ENCODE peak calls at places on chromosome 16, in nine cellular contexts. E, N, P, G, W, K, M, R and D are unnamed samples. For H3K36me3, the result is how much of the 10 kb centered on the place peaks cover.

GRCh38 chr16:7714775-7715174 is 382.1 kb downstream of the RBFOX1 start:
- DNase-seq in E (no peak), N (no peak), P (no peak), G (no peak), W (no peak), K (no peak), M (no peak), R (no peak), D (no peak)

GRCh38 chr16:1960665-1961630 is 1.6 kb downstream of the NDUFB10 start:
- DNase-seq in E (no peak), N (peak), P (no peak), G (no peak), W (peak), K (peak), M (no peak), R (no peak), D (no peak)

GRCh38 chr16:1781758-1782407 is 488 bp downstream of the SPSB3 start:
- DNase-seq in E (peak), N (peak), P (peak), G (no peak), W (peak), K (no peak), M (peak), R (peak), D (no peak)

GRCh38 chr16:53090591-53091507 is 36.1 kb downstream of the CHD9 start:
- DNase-seq in E (no peak), N (peak), P (peak), G (peak), W (peak), K (no peak), M (peak), R (peak), D (peak)

GRCh38 chr16:58360041-58360634 is 32.1 kb upstream of the GINS3 start:
- DNase-seq in E (no peak), N (no peak), P (no peak), G (no peak), W (no peak), K (no peak), M (no peak), R (no peak), D (no peak)

GRCh38 chr16:2505695-2506094 is 8.1 kb upstream of the ATP6V0C start:
- DNase-seq in E (no peak), N (no peak), P (no peak), G (no peak), W (no peak), K (no peak), M (no peak), R (peak), D (no peak)

GRCh38 chr16:22670044-22670536 is 143.9 kb upstream of the HS3ST2 start:
- DNase-seq in E (no peak), N (no peak), P (no peak), G (no peak), W (peak), K (no peak), M (no peak), R (no peak), D (no peak)

GRCh38 chr16:78815713-78816112 is 716.3 kb downstream of the WWOX start:
- DNase-seq in E (no peak), N (no peak), P (no peak), G (peak), W (no peak), K (no peak), M (no peak), R (no peak), D (no peak)

GRCh38 chr16:8936421-8936820 is 27.3 kb downstream of the USP7 start:
- DNase-seq in E (no peak), N (peak), P (no peak), G (peak), W (peak), K (peak), M (peak), R (no peak), D (peak)

GRCh38 chr16:73048292-73049050 is 543 bp upstream of the ZFHX3 start:
- DNase-seq in E (no peak), N (peak), P (peak), G (peak), W (peak), K (no peak), M (peak), R (peak), D (no peak)

GRCh38 chr16:58563775-58564174 is 48.5 kb downstream of the SETD6 start:
- DNase-seq in E (no peak), N (no peak), P (no peak), G (no peak), W (no peak), K (no peak), M (no peak), R (no peak), D (no peak)

GRCh38 chr16:35602116-35602515 is 2142.7 kb downstream of the TP53TG3F start:
- DNase-seq in E (no peak), N (no peak), P (no peak), G (no peak), W (no peak), K (no peak), M (no peak), R (no peak), D (no peak)

GRCh38 chr16:75250809-75251279 is 580 bp downstream of the BCAR1 start:
- DNase-seq in E (no peak), N (peak), P (peak), G (peak), W (peak), K (no peak), M (peak), R (peak), D (no peak)

GRCh38 chr16:14070877-14071575 is at the start of gene MRTFB:
- DNase-seq in E (peak), N (peak), P (peak), G (peak), W (peak), K (peak), M (peak), R (peak), D (peak)

GRCh38 chr16:8905168-8905762 is 23.1 kb downstream of the LITAFD start:
- DNase-seq in E (no peak), N (no peak), P (no peak), G (no peak), W (peak), K (peak), M (no peak), R (no peak), D (peak)

GRCh38 chr16:78462261-78463208 is 363.1 kb downstream of the WWOX start:
- DNase-seq in E (no peak), N (no peak), P (no peak), G (no peak), W (no peak), K (no peak), M (peak), R (peak), D (no peak)

GRCh38 chr16:15704545-15704987 is 54.5 kb downstream of the NDE1 start:
- DNase-seq in E (peak), N (peak), P (peak), G (peak), W (peak), K (peak), M (peak), R (no peak), D (peak)

GRCh38 chr16:52496051-52496876 is 50.7 kb downstream of the TOX3 start:
- DNase-seq in E (no peak), N (no peak), P (no peak), G (no peak), W (no peak), K (no peak), M (no peak), R (no peak), D (no peak)

GRCh38 chr16:84361546-84361945 is 6.8 kb upstream of the ATP2C2 start:
- DNase-seq in E (no peak), N (no peak), P (no peak), G (no peak), W (peak), K (no peak), M (no peak), R (no peak), D (no peak)

GRCh38 chr16:2473999-2474876 is 689 bp upstream of the TBC1D24 start:
- DNase-seq in E (no peak), N (peak), P (peak), G (no peak), W (peak), K (no peak), M (peak), R (peak), D (no peak)

GRCh38 chr16:50354629-50355456 is 13.9 kb downstream of the BRD7 start:
- DNase-seq in E (no peak), N (peak), P (no peak), G (no peak), W (peak), K (no peak), M (no peak), R (no peak), D (no peak)

GRCh38 chr16:71426069-71426879 is 15.6 kb downstream of the TLE7 start:
- DNase-seq in E (peak), N (peak), P (no peak), G (no peak), W (peak), K (peak), M (peak), R (no peak), D (peak)

GRCh38 chr16:87584975-87585374 is 17.3 kb upstream of the JPH3 start:
- DNase-seq in E (no peak), N (no peak), P (no peak), G (no peak), W (no peak), K (no peak), M (no peak), R (no peak), D (no peak)

GRCh38 chr16:28609631-28610594 is at the start of gene SULT1A1:
- DNase-seq in E (no peak), N (no peak), P (peak), G (peak), W (no peak), K (no peak), M (peak), R (peak), D (no peak)

GRCh38 chr16:23999663-24000062 is 163.9 kb downstream of the PRKCB start:
- DNase-seq in E (no peak), N (no peak), P (no peak), G (no peak), W (no peak), K (no peak), M (no peak), R (no peak), D (no peak)

GRCh38 chr16:72942021-72942420 is 105.9 kb downstream of the ZFHX3 start:
- DNase-seq in E (no peak), N (no peak), P (no peak), G (no peak), W (no peak), K (no peak), M (no peak), R (no peak), D (no peak)

GRCh38 chr16:28317040-28317880 is 24.9 kb downstream of the SBK1 start:
- DNase-seq in E (peak), N (peak), P (peak), G (peak), W (peak), K (peak), M (peak), R (peak), D (peak)

GRCh38 chr16:88703486-88704309 is 2.5 kb downstream of the RNF166 start:
- DNase-seq in E (no peak), N (no peak), P (peak), G (no peak), W (no peak), K (no peak), M (peak), R (no peak), D (no peak)

GRCh38 chr16:86713021-86713631 is 134.8 kb downstream of the FOXL1 start:
- DNase-seq in E (no peak), N (no peak), P (no peak), G (no peak), W (no peak), K (no peak), M (no peak), R (no peak), D (no peak)

DNA sequence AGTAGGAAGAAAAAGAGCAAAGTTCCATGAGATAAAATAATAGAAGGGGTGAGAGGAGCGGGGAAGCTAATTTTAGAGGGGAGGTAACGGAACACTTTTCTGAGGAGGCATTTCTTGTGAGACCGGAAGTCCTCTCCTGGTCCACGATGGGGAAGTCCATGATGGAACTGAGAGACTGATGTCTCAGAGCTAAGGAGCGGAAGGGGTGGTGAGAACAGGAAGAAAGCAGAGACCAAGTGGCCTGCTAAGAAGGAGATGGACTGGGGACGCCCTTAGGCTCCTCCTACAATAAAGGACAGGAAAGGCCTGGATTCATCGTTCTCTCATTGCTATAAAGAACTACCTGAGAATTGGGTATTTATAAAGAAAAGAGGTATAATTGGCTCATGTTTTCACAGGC is 59.4 kb downstream of the ADAMTS18 start:
- DNase-seq in E (no peak), N (no peak), P (no peak), G (no peak), W (no peak), K (no peak), M (no peak), R (no peak), D (no peak)
- H3K36me3 ChIP-seq in E (under half), N (under half), P (under half), G (under half), W (under half), K (under half), M (under half), R (under half), D (under half)

DNA sequence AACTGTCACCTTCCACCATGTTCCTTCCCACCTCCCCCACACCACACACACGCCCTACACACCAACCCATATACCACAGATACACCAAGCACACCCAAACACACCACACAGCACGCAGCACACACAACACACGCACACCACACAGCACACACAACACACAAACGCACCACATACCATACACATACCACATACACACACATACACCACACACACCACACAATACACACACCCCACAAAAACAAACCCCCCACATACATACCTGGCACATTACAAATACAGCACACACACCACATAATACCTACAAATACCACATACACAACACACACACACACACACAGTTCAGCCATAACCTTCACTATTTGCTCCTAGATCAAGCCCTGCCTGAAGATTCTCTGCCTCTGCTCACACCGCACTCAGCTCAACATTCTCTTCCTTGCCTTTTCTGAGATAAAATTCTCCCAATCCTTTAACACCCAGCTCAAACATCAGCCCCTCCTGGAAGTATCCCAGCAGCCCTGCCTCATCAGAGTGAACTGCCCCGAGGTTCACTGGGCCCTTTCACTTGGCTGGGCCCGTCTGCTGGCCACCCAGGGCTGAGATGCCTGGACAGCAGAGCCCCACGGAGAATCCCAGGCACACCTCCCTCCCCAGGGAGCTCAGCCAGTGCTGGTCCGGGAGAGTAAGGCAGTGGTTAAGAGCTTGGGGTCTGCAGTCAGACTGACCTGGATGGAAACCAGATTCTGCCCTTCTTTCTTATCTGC is 31.9 kb upstream of the CPNE2 start:
- DNase-seq in E (no peak), N (no peak), P (no peak), G (no peak), W (peak), K (no peak), M (no peak), R (no peak), D (no peak)
- H3K36me3 ChIP-seq in E (under half), N (half or more), P (under half), G (under half), W (under half), K (under half), M (under half), R (under half), D (under half)

GRCh38 chr16:4704913-4705312 is 11.6 kb downstream of the NUDT16L1 start:
- DNase-seq in E (no peak), N (no peak), P (no peak), G (no peak), W (no peak), K (no peak), M (no peak), R (peak), D (no peak)
- H3K36me3 ChIP-seq in E (under half), N (under half), P (half or more), G (under half), W (under half), K (under half), M (under half), R (under half), D (under half)

GRCh38 chr16:30626230-30626629 is 16.0 kb upstream of the ZNF689 start:
- DNase-seq in E (no peak), N (no peak), P (no peak), G (no peak), W (no peak), K (no peak), M (no peak), R (no peak), D (no peak)
- H3K36me3 ChIP-seq in E (under half), N (under half), P (under half), G (under half), W (under half), K (under half), M (under half), R (under half), D (under half)

DNA sequence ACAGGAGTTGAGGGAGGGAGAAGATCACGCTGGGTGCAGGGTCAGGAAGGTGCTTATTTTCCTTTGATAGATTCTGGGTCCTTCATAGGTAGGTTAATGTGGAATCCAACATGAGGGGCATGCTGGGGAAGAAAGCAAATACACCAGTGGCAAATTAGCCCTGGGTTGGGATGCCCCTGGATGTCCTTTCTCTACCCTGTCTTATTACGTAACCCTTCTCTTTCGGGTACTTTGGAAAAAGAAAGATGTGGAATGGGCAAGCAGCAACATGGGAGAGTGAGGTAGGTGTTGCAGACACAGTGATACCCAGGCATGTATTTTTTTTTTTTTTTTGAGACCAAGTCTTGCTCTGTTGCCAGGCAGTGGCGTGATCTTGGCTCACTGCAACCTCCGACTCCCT is 9.1 kb downstream of the SLC7A6 start:
- DNase-seq in E (no peak), N (no peak), P (no peak), G (no peak), W (no peak), K (no peak), M (no peak), R (no peak), D (no peak)
- H3K36me3 ChIP-seq in E (under half), N (half or more), P (under half), G (half or more), W (under half), K (under half), M (under half), R (under half), D (under half)

GRCh38 chr16:70258946-70259345 is 7.2 kb upstream of the EXOSC6 start:
- DNase-seq in E (no peak), N (no peak), P (no peak), G (no peak), W (no peak), K (no peak), M (no peak), R (no peak), D (no peak)

GRCh38 chr16:70257391-70257790 is 5.7 kb upstream of the EXOSC6 start:
- DNase-seq in E (no peak), N (peak), P (no peak), G (no peak), W (no peak), K (no peak), M (no peak), R (no peak), D (no peak)

GRCh38 chr16:70254965-70255286 is 3.2 kb upstream of the EXOSC6 start:
- DNase-seq in E (no peak), N (no peak), P (no peak), G (no peak), W (no peak), K (no peak), M (no peak), R (no peak), D (no peak)

GRCh38 chr16:70255584-70255983 is 3.8 kb upstream of the EXOSC6 start:
- DNase-seq in E (no peak), N (no peak), P (no peak), G (no peak), W (no peak), K (no peak), M (no peak), R (no peak), D (no peak)

GRCh38 chr16:70258065-70258464 is 6.3 kb upstream of the EXOSC6 start:
- DNase-seq in E (no peak), N (no peak), P (no peak), G (no peak), W (no peak), K (no peak), M (no peak), R (no peak), D (no peak)
- H3K36me3 ChIP-seq in E (half or more), N (half or more), P (half or more), G (half or more), W (half or more), K (half or more), M (under half), R (half or more), D (half or more)